ENCODE peak calls at places on chromosomes 5 and 9, in four cellular contexts. One of them, this sample, is unnamed.
A peak's percentile ranks its signal among the peaks of the same experiment; 100 is the strongest.

GRCh38 chr5:36740259-36740898 is 134.0 kb downstream of the SLC1A3 start:
- DNase-seq in NCI-H82: peak; percentile 61
- DNase-seq in NCI-H2107: no peak
- DNase-seq in NCI-H1436: no peak
- DNase-seq in this sample: no peak

GRCh38 chr5:134577022-134577795 is 51.7 kb downstream of the JADE2 start:
- DNase-seq in NCI-H82: no peak
- DNase-seq in NCI-H2107: no peak
- DNase-seq in NCI-H1436: no peak
- DNase-seq in this sample: no peak

GRCh38 chr5:131258733-131259132 is 5.1 kb upstream of the CDC42SE2 start:
- DNase-seq in NCI-H82: no peak
- DNase-seq in NCI-H2107: no peak
- DNase-seq in NCI-H1436: no peak
- DNase-seq in this sample: no peak

GRCh38 chr5:34042302-34042701 is 711 bp downstream of the C1QTNF3 start:
- DNase-seq in NCI-H82: no peak
- DNase-seq in NCI-H2107: no peak
- DNase-seq in NCI-H1436: no peak
- DNase-seq in this sample: no peak

GRCh38 chr5:106858616-106859015 is 812.1 kb downstream of the EFNA5 start:
- DNase-seq in NCI-H82: no peak
- DNase-seq in NCI-H2107: no peak
- DNase-seq in NCI-H1436: no peak
- DNase-seq in this sample: no peak

GRCh38 chr5:32713396-32714381 is 2.6 kb downstream of the NPR3 start:
- DNase-seq in NCI-H82: no peak
- DNase-seq in NCI-H2107: no peak
- DNase-seq in NCI-H1436: no peak
- DNase-seq in this sample: no peak

GRCh38 chr9:110095776-110096175 is 112.2 kb downstream of the C9orf152 start:
- DNase-seq in NCI-H82: no peak
- DNase-seq in NCI-H2107: no peak
- DNase-seq in NCI-H1436: no peak
- DNase-seq in this sample: no peak

GRCh38 chr9:17064558-17064957 is 70.3 kb upstream of the CNTLN start:
- DNase-seq in NCI-H82: peak; percentile 73
- DNase-seq in NCI-H2107: no peak
- DNase-seq in NCI-H1436: no peak
- DNase-seq in this sample: no peak

GRCh38 chr5:114243281-114243982 is 118.4 kb upstream of the KCNN2 start:
- DNase-seq in NCI-H82: no peak
- DNase-seq in NCI-H2107: no peak
- DNase-seq in NCI-H1436: no peak
- DNase-seq in this sample: no peak

GRCh38 chr9:109168170-109168569 is 1.1 kb upstream of the FRRS1L start:
- DNase-seq in NCI-H82: no peak
- DNase-seq in NCI-H2107: no peak
- DNase-seq in NCI-H1436: no peak
- DNase-seq in this sample: no peak

GRCh38 chr9:36049408-36049807 is 12.7 kb downstream of the RECK start:
- DNase-seq in NCI-H82: no peak
- DNase-seq in NCI-H2107: no peak
- DNase-seq in NCI-H1436: no peak
- DNase-seq in this sample: no peak

GRCh38 chr9:134705786-134706185 is 64.2 kb downstream of the COL5A1 start:
- DNase-seq in NCI-H82: no peak
- DNase-seq in NCI-H2107: no peak
- DNase-seq in NCI-H1436: no peak
- DNase-seq in this sample: no peak

GRCh38 chr9:138066049-138066448 is 188.5 kb downstream of the CACNA1B start:
- DNase-seq in NCI-H82: no peak
- DNase-seq in NCI-H2107: no peak
- DNase-seq in NCI-H1436: no peak
- DNase-seq in this sample: peak; percentile 22

GRCh38 chr9:121405899-121406298 is 35.8 kb upstream of the STOM start:
- DNase-seq in NCI-H82: no peak
- DNase-seq in NCI-H2107: no peak
- DNase-seq in NCI-H1436: no peak
- DNase-seq in this sample: no peak

GRCh38 chr9:134217431-134218210 is 53.3 kb upstream of the RNU6ATAC start:
- DNase-seq in NCI-H82: peak; percentile 49
- DNase-seq in NCI-H2107: no peak
- DNase-seq in NCI-H1436: no peak
- DNase-seq in this sample: no peak

GRCh38 chr5:176144508-176144907 is 93.7 kb upstream of the SIMC1 start:
- DNase-seq in NCI-H82: peak; percentile 8
- DNase-seq in NCI-H2107: no peak
- DNase-seq in NCI-H1436: no peak
- DNase-seq in this sample: no peak

GRCh38 chr5:77312411-77312810 is 101.9 kb downstream of the PDE8B start:
- DNase-seq in NCI-H82: no peak
- DNase-seq in NCI-H2107: no peak
- DNase-seq in NCI-H1436: no peak
- DNase-seq in this sample: no peak

GRCh38 chr5:132455614-132456115 is 34.9 kb downstream of the IRF1 start:
- DNase-seq in NCI-H82: no peak
- DNase-seq in NCI-H2107: no peak
- DNase-seq in NCI-H1436: no peak
- DNase-seq in this sample: no peak

GRCh38 chr9:113532809-113533190 is 69.3 kb downstream of the RGS3 start:
- DNase-seq in NCI-H82: no peak
- DNase-seq in NCI-H2107: no peak
- DNase-seq in NCI-H1436: no peak
- DNase-seq in this sample: no peak